ENCODE peak calls at places on chromosomes 12 and 14, in eight cellular contexts. B is ELR; E is OCI-LY7; R is GM18507; C is renal cortical epithelial cell; J is activated T-cell treated with anti-CD3 and anti-CD28 coated beads, Interleukin-2, amount 50 U/mL, for 1 hour; G is activated naive CD8-positive, alpha-beta T cell treated with anti-CD3 and anti-CD28 coated beads, Interleukin-2, amount 50 U/mL, for 16 hours; Q is RPMI8226. T is an unnamed sample.

GRCh38 chr12:75815756-75816155 is 215.8 kb downstream of the PHLDA1 start:
- DNase-seq in B (peak; percentile 59), E (no peak), R (no peak), C (no peak), J (no peak), G (no peak), Q (no peak), T (peak; percentile 8)

GRCh38 chr12:62653740-62654139 is 187.1 kb downstream of the MON2 start:
- DNase-seq in B (no peak), E (no peak), R (no peak), C (no peak), J (no peak), G (no peak), Q (no peak), T (no peak)

GRCh38 chr14:51776102-51776894 is 84.1 kb upstream of the GNG2 start:
- DNase-seq in B (peak; percentile 80), E (peak; percentile 59), R (peak; percentile 29), C (peak; percentile 46), J (peak; percentile 27), G (no peak), Q (peak; percentile 16), T (peak; percentile 49)

GRCh38 chr12:45379261-45379660 is 163.4 kb downstream of the ANO6 start:
- DNase-seq in B (peak; percentile 54), E (no peak), R (no peak), C (no peak), J (no peak), G (no peak), Q (no peak), T (no peak)

GRCh38 chr12:20367731-20368652 is at the start of gene PDE3A:
- DNase-seq in B (peak; percentile 57), E (no peak), R (no peak), C (peak; percentile 63), J (no peak), G (no peak), Q (no peak), T (no peak)

GRCh38 chr14:103905861-103906456 is 22.3 kb upstream of the TDRD9 start:
- DNase-seq in B (peak; percentile 37), E (no peak), R (no peak), C (no peak), J (peak; percentile 52), G (no peak), Q (peak; percentile 23), T (peak; percentile 15)

GRCh38 chr12:32455607-32456063 is 56.3 kb downstream of the FGD4 start:
- DNase-seq in B (peak; percentile 85), E (peak; percentile 91), R (peak; percentile 20), C (peak; percentile 81), J (no peak), G (no peak), Q (peak; percentile 75), T (peak; percentile 83)

GRCh38 chr12:12534134-12534866 is 28.4 kb downstream of the DUSP16 start:
- DNase-seq in B (no peak), E (no peak), R (no peak), C (no peak), J (no peak), G (no peak), Q (no peak), T (no peak)

GRCh38 chr12:2890001-2890387 is 697 bp upstream of the TULP3 start:
- DNase-seq in B (no peak), E (no peak), R (no peak), C (no peak), J (no peak), G (no peak), Q (no peak), T (no peak)

GRCh38 chr14:73787760-73788508 is 63.7 kb upstream of the PTGR2 start:
- DNase-seq in B (peak; percentile 57), E (peak; percentile 41), R (no peak), C (peak; percentile 28), J (no peak), G (peak; percentile 29), Q (peak; percentile 15), T (peak; percentile 29)

GRCh38 chr12:132411457-132411856 is 78.5 kb upstream of the FBRSL1 start:
- DNase-seq in B (no peak), E (no peak), R (no peak), C (no peak), J (no peak), G (no peak), Q (no peak), T (no peak)

GRCh38 chr12:116759783-116760581 is 21.9 kb downstream of the RNFT2 start:
- DNase-seq in B (no peak), E (no peak), R (no peak), C (no peak), J (peak; percentile 44), G (no peak), Q (no peak), T (no peak)

GRCh38 chr12:90226211-90226610 is 517.6 kb upstream of the ATP2B1 start:
- DNase-seq in B (no peak), E (no peak), R (no peak), C (peak; percentile 47), J (no peak), G (no peak), Q (no peak), T (no peak)

GRCh38 chr14:32939254-32940065 is 781 bp downstream of the NPAS3 start:
- DNase-seq in B (peak; percentile 48), E (no peak), R (no peak), C (peak; percentile 26), J (no peak), G (no peak), Q (peak; percentile 32), T (no peak)

GRCh38 chr14:77024171-77024627 is 4.3 kb downstream of the IRF2BPL start:
- DNase-seq in B (peak; percentile 33), E (no peak), R (no peak), C (no peak), J (peak; percentile 59), G (no peak), Q (peak; percentile 97), T (no peak)

GRCh38 chr12:132872975-132873421 is 14.4 kb downstream of the CHFR start:
- DNase-seq in B (no peak), E (no peak), R (no peak), C (no peak), J (peak; percentile 32), G (no peak), Q (no peak), T (no peak)

GRCh38 chr14:56334458-56334857 is 216.2 kb downstream of the PELI2 start:
- DNase-seq in B (peak; percentile 9), E (no peak), R (no peak), C (peak; percentile 50), J (no peak), G (no peak), Q (no peak), T (no peak)

GRCh38 chr12:48193623-48194022 is 9.5 kb downstream of the OR10AD1 start:
- DNase-seq in B (no peak), E (no peak), R (no peak), C (no peak), J (no peak), G (no peak), Q (no peak), T (no peak)

GRCh38 chr14:57999471-57999870 is 133.6 kb upstream of the SLC35F4 start:
- DNase-seq in B (no peak), E (no peak), R (no peak), C (no peak), J (no peak), G (no peak), Q (no peak), T (no peak)

GRCh38 chr12:20369164-20370000 is 1.0 kb downstream of the PDE3A start:
- DNase-seq in B (peak; percentile 31), E (no peak), R (no peak), C (no peak), J (no peak), G (no peak), Q (no peak), T (no peak)

GRCh38 chr14:59362533-59362932 is 102.6 kb downstream of the GPR135 start:
- DNase-seq in B (peak; percentile 54), E (no peak), R (no peak), C (no peak), J (no peak), G (no peak), Q (no peak), T (no peak)

GRCh38 chr14:74988131-74988530 is 14.6 kb upstream of the EIF2B2 start:
- DNase-seq in B (peak; percentile 92), E (no peak), R (no peak), C (peak; percentile 94), J (no peak), G (no peak), Q (no peak), T (no peak)

GRCh38 chr14:37094502-37094901 is 77.9 kb downstream of the SLC25A21 start:
- DNase-seq in B (no peak), E (no peak), R (no peak), C (no peak), J (no peak), G (no peak), Q (no peak), T (no peak)

GRCh38 chr12:1429980-1430379 is 164.4 kb downstream of the FBXL14 start:
- DNase-seq in B (peak; percentile 80), E (no peak), R (no peak), C (peak; percentile 84), J (no peak), G (no peak), Q (no peak), T (no peak)

GRCh38 chr12:42306297-42306696 is 19.6 kb downstream of the ZCRB1 start:
- DNase-seq in B (no peak), E (no peak), R (no peak), C (no peak), J (no peak), G (no peak), Q (no peak), T (no peak)

GRCh38 chr14:57512221-57512620 is 18.6 kb upstream of the CCDC198 start:
- DNase-seq in B (no peak), E (no peak), R (no peak), C (peak; percentile 73), J (no peak), G (no peak), Q (no peak), T (no peak)

GRCh38 chr12:93419388-93420034 is 22.2 kb downstream of the UBE2N start:
- DNase-seq in B (peak; percentile 72), E (peak; percentile 70), R (no peak), C (peak; percentile 78), J (no peak), G (no peak), Q (peak; percentile 36), T (peak; percentile 76)

GRCh38 chr12:107906719-107907118 is 132.2 kb downstream of the ASCL4 start:
- DNase-seq in B (no peak), E (no peak), R (no peak), C (no peak), J (no peak), G (no peak), Q (no peak), T (no peak)

GRCh38 chr12:120688527-120689071 is 1.6 kb downstream of the MLEC start:
- DNase-seq in B (peak; percentile 41), E (no peak), R (no peak), C (peak; percentile 31), J (no peak), G (no peak), Q (peak; percentile 70), T (peak; percentile 42)

GRCh38 chr14:69005432-69006148 is 26.5 kb upstream of the ACTN1 start:
- DNase-seq in B (peak; percentile 90), E (no peak), R (no peak), C (peak; percentile 95), J (no peak), G (no peak), Q (no peak), T (no peak)

GRCh38 chr12:54258286-54258685 is 21.6 kb downstream of the CBX5 start:
- DNase-seq in B (peak; percentile 41), E (no peak), R (no peak), C (no peak), J (no peak), G (no peak), Q (no peak), T (no peak)

GRCh38 chr12:3490848-3491382 is at the start of gene PRMT8:
- DNase-seq in B (peak; percentile 14), E (no peak), R (no peak), C (no peak), J (no peak), G (no peak), Q (no peak), T (no peak)

T was measured in NAMALWA.